ENCODE peak calls at places on chromosomes 4 and X, in ten cellular contexts. B is ELR; Q is amniotic stem cell; X is activated naive CD4-positive, alpha-beta T cell; M is mesenchymal stem cell; T is fibroblast of lung; F is naive thymus-derived CD4-positive, alpha-beta T cell; U is iPS DF 6.9; L is colonic mucosa; J is dermis microvascular lymphatic vessel endothelial cell. E is an unnamed sample.

GRCh38 chr4:120052840-120053239 is 13.8 kb downstream of the MAD2L1 start:
- DNase-seq in T (peak), Q (peak), J (peak), L (peak), U (no peak), M (peak), B (peak), F (no peak), X (no peak), E (peak)

GRCh38 chr4:164876680-164877324 is at the start of gene APELA:
- DNase-seq in T (no peak), Q (no peak), U (no peak), L (no peak), F (no peak), B (no peak), X (no peak), M (peak), J (no peak), E (peak)

GRCh38 chr4:1512738-1513660 is 106.8 kb upstream of the NKX1-1 start:
- DNase-seq in U (peak), T (no peak), L (peak), M (peak), Q (no peak), J (no peak), B (peak), F (peak), X (no peak), E (no peak)

GRCh38 chr4:70452946-70453345 is 19.1 kb upstream of the MUC7 start:
- DNase-seq in J (no peak), U (no peak), T (no peak), F (no peak), B (no peak), M (no peak), X (no peak), Q (no peak), L (no peak), E (no peak)

GRCh38 chrX:40644821-40645358 is 2.5 kb downstream of the CXorf38 start:
- DNase-seq in M (peak), U (no peak), J (peak), X (no peak), Q (peak), B (peak), F (peak), L (peak), T (peak), E (peak)

GRCh38 chrX:40003982-40004535 is 93.7 kb downstream of the BCOR start:
- DNase-seq in T (no peak), M (no peak), F (no peak), L (no peak), X (no peak), B (no peak), U (no peak), Q (no peak), J (no peak), E (peak)

GRCh38 chr4:77095101-77095826 is 19.5 kb upstream of the CCNI start:
- DNase-seq in F (peak), T (peak), J (peak), Q (peak), B (peak), U (peak), M (peak), L (peak), X (peak), E (peak)

GRCh38 chr4:170423137-170423536 is 333.4 kb upstream of the AADAT start:
- DNase-seq in B (peak), T (no peak), X (no peak), U (no peak), J (no peak), M (peak), Q (peak), L (no peak), F (no peak), E (no peak)

GRCh38 chr4:162343967-162344366 is 180.2 kb upstream of the FSTL5 start:
- DNase-seq in L (no peak), B (no peak), X (no peak), Q (no peak), M (no peak), U (no peak), J (no peak), T (no peak), F (no peak), E (no peak)

GRCh38 chr4:81498046-81498445 is 26.3 kb upstream of the RASGEF1B start:
- DNase-seq in L (no peak), U (no peak), B (no peak), Q (no peak), F (no peak), J (no peak), X (no peak), T (no peak), M (no peak), E (no peak)

GRCh38 chr4:53706422-53707032 is 115.2 kb upstream of the LNX1 start:
- DNase-seq in M (peak), U (peak), B (peak), L (peak), T (peak), F (peak), J (peak), Q (peak), X (no peak), E (peak)

GRCh38 chr4:10371869-10372471 is 85.3 kb downstream of the ZNF518B start:
- DNase-seq in B (peak), J (no peak), Q (no peak), X (no peak), M (no peak), T (no peak), U (no peak), F (no peak), L (no peak), E (peak)

GRCh38 chr4:17898553-17898952 is 87.8 kb downstream of the NCAPG start:
- DNase-seq in L (no peak), F (no peak), T (no peak), X (no peak), M (no peak), U (no peak), J (peak), B (no peak), Q (no peak), E (no peak)

GRCh38 chrX:80879916-80880315 is 70.2 kb upstream of the BRWD3 start:
- DNase-seq in Q (no peak), U (no peak), F (no peak), L (no peak), T (no peak), M (no peak), J (no peak), X (no peak), B (no peak), E (peak)

GRCh38 chrX:17922303-17922702 is 61.2 kb upstream of the RAI2 start:
- DNase-seq in X (no peak), F (no peak), L (peak), T (no peak), U (no peak), M (no peak), Q (no peak), J (no peak), B (no peak), E (no peak)

GRCh38 chr4:7421356-7422097 is 13.2 kb downstream of the PSAPL1 start:
- DNase-seq in U (no peak), Q (no peak), F (no peak), B (no peak), M (no peak), X (no peak), L (no peak), J (no peak), T (no peak), E (no peak)

GRCh38 chr4:16627999-16628398 is 270.4 kb downstream of the LDB2 start:
- DNase-seq in X (no peak), J (peak), F (no peak), M (peak), L (no peak), B (peak), Q (peak), T (peak), U (no peak), E (no peak)

GRCh38 chr4:114964016-114964415 is 149.4 kb downstream of the NDST4 start:
- DNase-seq in B (no peak), X (no peak), Q (no peak), U (no peak), F (no peak), L (no peak), M (no peak), J (no peak), T (no peak), E (no peak)

GRCh38 chr4:153528705-153529493 is 62.7 kb downstream of the TMEM131L start:
- DNase-seq in U (no peak), B (no peak), X (no peak), F (peak), M (no peak), J (no peak), L (peak), Q (no peak), T (no peak), E (no peak)

GRCh38 chr4:40375620-40376019 is 40.5 kb downstream of the CHRNA9 start:
- DNase-seq in J (no peak), F (no peak), B (no peak), Q (no peak), T (no peak), M (no peak), L (no peak), X (no peak), U (no peak), E (no peak)

GRCh38 chrX:135951291-135951690 is 22.5 kb downstream of the MMGT1 start:
- DNase-seq in M (no peak), L (no peak), U (no peak), J (no peak), F (no peak), Q (no peak), X (no peak), T (no peak), B (no peak), E (no peak)

E was measured in myocyte.